ENCODE peak calls at places on chromosomes 12 and 14, in five cellular contexts. One of them, this sample, is unnamed.

GRCh38 chr14:95460647-95461478 is 55.6 kb downstream of the SYNE3 start:
- DNase-seq in hepatocyte: peak
- DNase-seq in HCT116: peak
- DNase-seq in neural progenitor cell: peak
- DNase-seq in GM23248: peak
- DNase-seq in this sample: no peak

GRCh38 chr12:120404271-120404670 is 33.6 kb upstream of the COX6A1 start:
- DNase-seq in HCT116: no peak
- DNase-seq in neural progenitor cell: no peak
- DNase-seq in GM23248: no peak
- DNase-seq in hepatocyte: no peak
- DNase-seq in this sample: peak

GRCh38 chr12:67069451-67070306 is 199.5 kb upstream of the CAND1 start:
- DNase-seq in GM23248: peak
- DNase-seq in neural progenitor cell: peak
- DNase-seq in hepatocyte: peak
- DNase-seq in HCT116: no peak
- DNase-seq in this sample: peak

GRCh38 chr12:55746147-55746912 is 3.4 kb downstream of the GDF11 start:
- DNase-seq in HCT116: no peak
- DNase-seq in GM23248: peak
- DNase-seq in hepatocyte: no peak
- DNase-seq in neural progenitor cell: no peak
- DNase-seq in this sample: no peak

GRCh38 chr14:51474854-51475253 is 176.9 kb upstream of the FRMD6 start:
- DNase-seq in GM23248: no peak
- DNase-seq in neural progenitor cell: no peak
- DNase-seq in hepatocyte: no peak
- DNase-seq in HCT116: no peak
- DNase-seq in this sample: no peak

GRCh38 chr14:65373671-65374039 is 38.9 kb upstream of the FUT8 start:
- DNase-seq in GM23248: peak
- DNase-seq in HCT116: no peak
- DNase-seq in hepatocyte: no peak
- DNase-seq in neural progenitor cell: no peak
- DNase-seq in this sample: no peak

GRCh38 chr12:87428701-87429277 is 600.4 kb downstream of the C12orf50 start:
- DNase-seq in GM23248: peak
- DNase-seq in HCT116: no peak
- DNase-seq in neural progenitor cell: no peak
- DNase-seq in hepatocyte: no peak
- DNase-seq in this sample: no peak

GRCh38 chr12:120902846-120903381 is 1.2 kb downstream of the SPPL3 start:
- DNase-seq in GM23248: peak
- DNase-seq in HCT116: no peak
- DNase-seq in hepatocyte: no peak
- DNase-seq in neural progenitor cell: no peak
- DNase-seq in this sample: no peak

GRCh38 chr12:65372574-65372973 is 94.1 kb downstream of the MSRB3 start:
- DNase-seq in GM23248: no peak
- DNase-seq in hepatocyte: no peak
- DNase-seq in neural progenitor cell: no peak
- DNase-seq in HCT116: no peak
- DNase-seq in this sample: no peak

GRCh38 chr14:61042220-61042619 is 61.2 kb downstream of the SLC38A6 start:
- DNase-seq in neural progenitor cell: no peak
- DNase-seq in hepatocyte: no peak
- DNase-seq in HCT116: no peak
- DNase-seq in GM23248: no peak
- DNase-seq in this sample: no peak

GRCh38 chr12:1939745-1940607 is 21.5 kb upstream of the CACNA2D4 start:
- DNase-seq in HCT116: peak
- DNase-seq in hepatocyte: peak
- DNase-seq in neural progenitor cell: peak
- DNase-seq in GM23248: peak
- DNase-seq in this sample: peak

DNA sequence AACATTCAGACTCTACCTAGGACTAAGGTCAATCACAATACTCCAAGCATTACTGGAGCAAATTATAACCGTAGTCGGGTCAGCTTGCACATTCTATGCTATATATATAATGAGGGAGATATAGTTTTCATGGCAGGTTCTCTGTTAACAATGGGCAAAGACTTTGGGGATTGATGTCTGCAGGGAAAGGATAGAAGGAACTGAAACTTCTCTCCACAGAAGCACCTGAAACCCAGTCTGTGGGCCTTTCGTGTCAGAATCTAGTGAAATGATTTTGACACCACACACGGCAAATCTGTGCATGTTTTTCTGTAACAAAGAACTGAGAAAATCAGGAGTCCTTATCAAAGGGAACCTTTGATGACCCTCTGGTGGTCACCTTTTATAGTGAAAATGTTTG is 847.4 kb downstream of the NRXN3 start:
- DNase-seq in neural progenitor cell: no peak
- DNase-seq in HCT116: no peak
- DNase-seq in GM23248: no peak
- DNase-seq in hepatocyte: no peak
- DNase-seq in this sample: no peak
- TF ChIP-seq EZH2phosphoT487 in neural progenitor cell: no peak
- TF ChIP-seq EZH2phosphoT487 in HCT116: no peak
- TF ChIP-seq EZH2phosphoT487 in GM23248: no peak
- TF ChIP-seq EZH2phosphoT487 in hepatocyte: no peak
- TF ChIP-seq EZH2phosphoT487 in this sample: no peak

GRCh38 chr12:124240493-124240892 is 54.4 kb upstream of the RFLNA start:
- DNase-seq in GM23248: peak
- DNase-seq in HCT116: peak
- DNase-seq in neural progenitor cell: peak
- DNase-seq in hepatocyte: no peak
- DNase-seq in this sample: peak
- TF ChIP-seq EZH2phosphoT487 in GM23248: no peak
- TF ChIP-seq EZH2phosphoT487 in HCT116: no peak
- TF ChIP-seq EZH2phosphoT487 in neural progenitor cell: no peak
- TF ChIP-seq EZH2phosphoT487 in hepatocyte: no peak
- TF ChIP-seq EZH2phosphoT487 in this sample: no peak

DNA sequence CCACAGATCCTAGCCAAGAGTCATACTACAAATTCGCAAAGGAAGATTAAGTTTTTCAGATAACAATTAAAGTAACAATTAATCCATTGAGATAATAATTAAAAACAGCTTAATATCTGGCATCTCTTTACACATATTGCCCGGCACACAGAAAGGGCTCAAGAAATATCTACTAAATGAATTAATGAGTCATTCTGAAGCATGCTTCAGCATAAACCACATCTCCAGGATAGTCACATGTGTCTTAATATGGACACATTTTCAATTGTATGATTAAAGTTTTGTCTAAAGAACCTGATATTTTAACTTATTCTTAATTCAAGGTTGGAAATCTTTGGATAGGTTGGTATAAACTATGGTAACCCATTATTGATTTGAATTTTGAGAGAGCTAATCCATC is 9.6 kb downstream of the ITPR2 start:
- DNase-seq in hepatocyte: no peak
- DNase-seq in HCT116: no peak
- DNase-seq in neural progenitor cell: no peak
- DNase-seq in GM23248: peak
- DNase-seq in this sample: no peak
- TF ChIP-seq EZH2phosphoT487 in hepatocyte: no peak
- TF ChIP-seq EZH2phosphoT487 in HCT116: no peak
- TF ChIP-seq EZH2phosphoT487 in neural progenitor cell: no peak
- TF ChIP-seq EZH2phosphoT487 in GM23248: no peak
- TF ChIP-seq EZH2phosphoT487 in this sample: no peak

GRCh38 chr12:77928078-77928477 is 97.4 kb downstream of the NAV3 start:
- DNase-seq in neural progenitor cell: no peak
- DNase-seq in GM23248: no peak
- DNase-seq in hepatocyte: no peak
- DNase-seq in HCT116: no peak
- DNase-seq in this sample: no peak

GRCh38 chr12:77924703-77925102 is 94.0 kb downstream of the NAV3 start:
- DNase-seq in GM23248: peak
- DNase-seq in HCT116: no peak
- DNase-seq in neural progenitor cell: no peak
- DNase-seq in hepatocyte: peak
- DNase-seq in this sample: no peak

GRCh38 chr12:77923882-77924281 is 93.2 kb downstream of the NAV3 start:
- DNase-seq in hepatocyte: no peak
- DNase-seq in GM23248: peak
- DNase-seq in neural progenitor cell: no peak
- DNase-seq in HCT116: no peak
- DNase-seq in this sample: no peak

GRCh38 chr12:77925536-77926108 is 94.9 kb downstream of the NAV3 start:
- DNase-seq in GM23248: peak
- DNase-seq in neural progenitor cell: peak
- DNase-seq in hepatocyte: peak
- DNase-seq in HCT116: peak
- DNase-seq in this sample: peak
- TF ChIP-seq EZH2phosphoT487 in GM23248: peak
- TF ChIP-seq EZH2phosphoT487 in neural progenitor cell: no peak
- TF ChIP-seq EZH2phosphoT487 in hepatocyte: no peak
- TF ChIP-seq EZH2phosphoT487 in HCT116: no peak
- TF ChIP-seq EZH2phosphoT487 in this sample: no peak

DNA sequence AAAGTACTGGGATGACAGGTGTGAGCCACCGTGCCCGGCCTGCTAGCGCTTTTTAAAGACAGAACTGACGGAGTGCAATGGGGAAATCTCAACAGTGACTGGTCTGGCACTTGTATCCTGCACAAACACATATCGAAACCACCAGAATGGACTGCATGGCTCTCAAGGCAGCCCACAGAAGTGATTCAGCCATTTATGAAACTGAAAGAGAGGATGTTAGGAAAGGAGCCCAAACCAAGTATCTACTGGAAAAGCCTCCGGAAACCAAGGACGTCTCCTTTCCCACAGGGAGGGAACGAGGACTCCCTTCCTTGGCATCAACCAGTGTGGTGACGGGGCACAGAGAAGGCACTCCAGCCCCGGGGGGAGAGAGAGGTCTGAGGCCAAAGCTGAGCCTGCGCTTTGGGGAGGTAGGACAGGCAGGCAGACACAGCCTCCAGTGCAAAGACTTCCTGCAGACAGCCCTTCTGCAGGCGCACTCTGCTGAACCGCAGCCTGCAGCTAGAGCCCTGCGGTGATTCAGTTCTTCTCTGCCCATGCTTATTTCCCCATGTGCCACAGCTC is 16.5 kb downstream of the SLC15A4 start:
- DNase-seq in GM23248: no peak
- DNase-seq in HCT116: no peak
- DNase-seq in hepatocyte: no peak
- DNase-seq in neural progenitor cell: no peak
- DNase-seq in this sample: no peak
- TF ChIP-seq EZH2phosphoT487 in GM23248: no peak
- TF ChIP-seq EZH2phosphoT487 in HCT116: no peak
- TF ChIP-seq EZH2phosphoT487 in hepatocyte: no peak
- TF ChIP-seq EZH2phosphoT487 in neural progenitor cell: no peak
- TF ChIP-seq EZH2phosphoT487 in this sample: no peak

DNA sequence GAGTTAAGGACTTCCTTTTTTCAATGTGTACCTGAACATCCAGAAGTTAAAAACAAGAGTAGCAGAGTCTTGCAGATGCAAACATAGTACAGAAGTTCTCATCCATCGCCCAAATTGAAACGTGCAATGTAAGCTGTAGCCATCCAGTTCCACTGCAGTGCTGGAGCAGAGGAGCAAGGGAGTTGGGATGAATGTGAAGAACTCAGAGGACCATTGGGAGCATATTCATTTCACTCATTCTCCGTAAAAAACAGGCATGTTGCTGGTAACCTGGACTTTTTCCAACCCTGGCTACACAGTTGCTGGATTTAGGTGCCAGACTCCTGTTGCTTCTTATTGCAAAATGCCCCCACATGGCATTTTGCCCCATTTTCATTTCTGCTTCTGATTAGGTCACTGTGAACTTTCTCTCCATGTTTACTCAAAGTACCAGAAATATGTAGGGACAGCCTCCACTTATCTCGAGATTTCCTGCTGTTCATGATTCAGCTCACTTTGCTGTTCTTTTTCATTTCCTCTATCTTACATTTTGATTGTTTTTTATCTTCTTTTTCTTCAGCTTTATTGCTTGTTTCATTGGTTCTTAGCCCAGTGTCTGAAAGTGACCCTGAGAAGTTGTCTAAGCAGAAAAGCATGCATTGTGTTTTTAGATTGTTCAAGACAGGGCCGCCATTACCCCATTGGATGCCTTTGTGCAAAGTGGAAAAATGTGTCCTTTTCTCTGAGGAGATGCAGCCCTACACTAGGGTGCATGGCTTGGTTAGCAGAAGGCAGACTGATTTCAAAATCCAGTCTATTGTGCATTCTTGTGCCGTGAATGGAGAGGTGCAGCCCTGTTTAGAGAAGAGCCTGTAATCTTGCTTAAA is 109.0 kb upstream of the AMIGO2 start:
- DNase-seq in GM23248: peak
- DNase-seq in hepatocyte: peak
- DNase-seq in HCT116: no peak
- DNase-seq in neural progenitor cell: no peak
- DNase-seq in this sample: no peak
- TF ChIP-seq EZH2phosphoT487 in GM23248: no peak
- TF ChIP-seq EZH2phosphoT487 in hepatocyte: no peak
- TF ChIP-seq EZH2phosphoT487 in HCT116: no peak
- TF ChIP-seq EZH2phosphoT487 in neural progenitor cell: no peak
- TF ChIP-seq EZH2phosphoT487 in this sample: no peak

DNA sequence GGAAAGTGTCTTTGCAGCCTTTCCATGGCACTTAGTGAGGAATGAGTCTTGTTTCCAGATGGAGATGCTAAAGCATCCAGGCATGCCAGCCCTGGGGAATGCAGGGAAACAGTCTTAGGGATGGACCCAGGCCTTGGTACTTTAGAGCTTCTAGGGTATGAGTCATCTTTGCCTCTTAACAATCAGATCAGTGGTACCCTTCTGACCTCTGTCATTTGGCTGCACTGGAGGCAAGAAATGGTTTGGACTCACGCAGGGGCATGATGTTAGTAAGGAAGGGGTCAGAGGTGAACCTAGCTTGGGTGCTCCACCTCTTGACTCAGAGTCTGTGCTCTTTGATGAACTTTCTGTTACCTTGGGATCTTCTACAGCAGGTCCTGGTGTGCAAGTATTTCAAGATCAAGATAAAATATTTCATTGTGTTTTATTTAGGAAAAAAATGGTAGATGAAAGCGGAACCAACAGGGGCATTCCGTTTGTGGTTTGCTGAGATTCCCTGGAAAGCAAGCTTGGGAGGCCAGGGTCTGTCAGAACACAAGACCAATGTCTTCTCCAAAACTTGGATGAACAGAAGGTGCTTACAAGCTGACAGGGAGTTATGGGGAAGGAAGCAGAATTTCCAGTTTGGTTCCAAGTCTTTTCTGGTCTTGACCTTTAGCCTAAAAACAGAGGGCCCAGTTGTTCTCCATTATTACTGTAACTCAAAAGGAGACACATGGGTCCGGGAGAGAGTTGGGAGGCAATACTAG is 216.2 kb downstream of the ZFP36L1 start:
- DNase-seq in neural progenitor cell: no peak
- DNase-seq in hepatocyte: peak
- DNase-seq in GM23248: peak
- DNase-seq in HCT116: peak
- DNase-seq in this sample: no peak
- TF ChIP-seq EZH2phosphoT487 in neural progenitor cell: no peak
- TF ChIP-seq EZH2phosphoT487 in hepatocyte: no peak
- TF ChIP-seq EZH2phosphoT487 in GM23248: no peak
- TF ChIP-seq EZH2phosphoT487 in HCT116: no peak
- TF ChIP-seq EZH2phosphoT487 in this sample: no peak

GRCh38 chr14:24088095-24088494 is 6.0 kb upstream of the PCK2 start:
- DNase-seq in HCT116: no peak
- DNase-seq in hepatocyte: no peak
- DNase-seq in neural progenitor cell: no peak
- DNase-seq in GM23248: no peak
- DNase-seq in this sample: no peak
- TF ChIP-seq EZH2phosphoT487 in HCT116: no peak
- TF ChIP-seq EZH2phosphoT487 in hepatocyte: no peak
- TF ChIP-seq EZH2phosphoT487 in neural progenitor cell: no peak
- TF ChIP-seq EZH2phosphoT487 in GM23248: no peak
- TF ChIP-seq EZH2phosphoT487 in this sample: no peak

This sample was measured in SK-N-SH.